ENCODE peak calls at places on chromosomes 13 and 19, in seven cellular contexts. U is H1, A is HCT116, B is GM12878, S is HepG2, D is K562, T is SK-N-SH. Q is an unnamed sample.

GRCh38 chr13:94112227-94112626 is 367.3 kb downstream of the DCT start:
- DNase-seq in U (no peak), A (no peak), B (no peak), S (peak), D (no peak), T (no peak), Q (no peak)

GRCh38 chr13:64725492-64725891 is 2504.6 kb downstream of the PCDH9 start:
- DNase-seq in U (no peak), A (no peak), B (no peak), S (peak), D (no peak), T (no peak), Q (no peak)

GRCh38 chr19:34155686-34156085 is 16.6 kb upstream of the LSM14A start:
- DNase-seq in U (no peak), A (no peak), B (no peak), S (no peak), D (no peak), T (no peak), Q (no peak)

GRCh38 chr19:2048959-2049740 is 1.9 kb downstream of the MKNK2 start:
- DNase-seq in U (no peak), A (no peak), B (no peak), S (no peak), D (no peak), T (no peak), Q (no peak)

GRCh38 chr13:106513608-106514007 is 21.9 kb downstream of the EFNB2 start:
- DNase-seq in U (no peak), A (no peak), B (no peak), S (no peak), D (no peak), T (no peak), Q (no peak)

GRCh38 chr13:84192125-84192524 is 309.9 kb upstream of the SLITRK1 start:
- DNase-seq in U (no peak), A (no peak), B (no peak), S (no peak), D (no peak), T (no peak), Q (peak)

GRCh38 chr19:33193864-33194362 is at the start of gene LRP3:
- DNase-seq in U (no peak), A (no peak), B (no peak), S (no peak), D (peak), T (peak), Q (peak)

GRCh38 chr13:100039740-100040139 is 49.2 kb upstream of the PCCA start:
- DNase-seq in U (no peak), A (no peak), B (no peak), S (peak), D (no peak), T (no peak), Q (no peak)

GRCh38 chr19:50266896-50267295 is 62.3 kb downstream of the KCNC3 start:
- DNase-seq in U (peak), A (peak), B (no peak), S (no peak), D (peak), T (peak), Q (peak)

GRCh38 chr19:18097993-18098890 is 664 bp downstream of the MAST3 start:
- DNase-seq in U (no peak), A (no peak), B (no peak), S (no peak), D (no peak), T (no peak), Q (no peak)

GRCh38 chr13:98909016-98909415 is 68.8 kb downstream of the DOCK9 start:
- DNase-seq in U (no peak), A (no peak), B (no peak), S (no peak), D (no peak), T (no peak), Q (no peak)

GRCh38 chr19:44608391-44608821 is 5.0 kb upstream of the IGSF23 start:
- DNase-seq in U (no peak), A (no peak), B (no peak), S (no peak), D (no peak), T (no peak), Q (peak)

GRCh38 chr13:59437902-59438301 is 725.8 kb downstream of the DIAPH3 start:
- DNase-seq in U (no peak), A (no peak), B (no peak), S (no peak), D (no peak), T (no peak), Q (peak)

GRCh38 chr13:59750860-59751259 is 412.9 kb downstream of the DIAPH3 start:
- DNase-seq in U (peak), A (no peak), B (no peak), S (no peak), D (no peak), T (peak), Q (no peak)

GRCh38 chr19:17125728-17126677 is 50.4 kb downstream of the MYO9B start:
- DNase-seq in U (no peak), A (no peak), B (peak), S (no peak), D (no peak), T (peak), Q (no peak)

GRCh38 chr13:42981853-42982252 is 10.2 kb downstream of the EPSTI1 start:
- DNase-seq in U (no peak), A (no peak), B (no peak), S (no peak), D (no peak), T (no peak), Q (no peak)

GRCh38 chr13:99123101-99124045 is 77.3 kb upstream of the UBAC2 start:
- DNase-seq in U (no peak), A (no peak), B (no peak), S (no peak), D (no peak), T (no peak), Q (no peak)

GRCh38 chr13:112693831-112694497 is 4.1 kb downstream of the ATP11A start:
- DNase-seq in U (no peak), A (no peak), B (no peak), S (no peak), D (no peak), T (no peak), Q (no peak)

GRCh38 chr19:48631254-48631653 is 5.9 kb downstream of the DBP start:
- DNase-seq in U (no peak), A (no peak), B (no peak), S (no peak), D (no peak), T (no peak), Q (no peak)

DNA sequence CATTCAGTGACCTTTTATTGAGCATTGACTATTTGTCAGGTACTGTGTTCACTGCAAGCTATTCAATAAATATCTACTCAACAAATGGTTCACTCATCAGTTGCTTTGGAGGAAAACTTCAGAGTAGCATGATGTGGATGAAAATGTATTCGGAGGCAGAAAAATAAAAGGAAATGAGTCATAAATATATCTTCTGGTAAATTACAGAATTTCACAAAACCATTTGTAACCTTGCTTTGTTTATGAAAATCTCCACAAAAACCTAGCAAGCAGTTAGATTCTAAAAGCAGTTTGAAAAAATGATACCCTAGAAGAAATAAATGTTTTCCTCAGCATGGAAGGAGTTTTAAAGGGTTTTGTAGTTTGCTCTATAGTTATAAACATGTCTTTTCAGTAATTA is 399.6 kb downstream of the LMO7 start:
- DNase-seq in U (no peak), A (no peak), B (no peak), S (no peak), D (no peak), T (no peak), Q (no peak)
- TF ChIP-seq JUND in U (no peak), A (no peak), B (no peak), S (no peak), D (no peak), T (no peak), Q (no peak)

GRCh38 chr19:15466851-15467733 is 2.7 kb upstream of the RASAL3 start:
- DNase-seq in U (no peak), A (no peak), B (peak), S (no peak), D (no peak), T (no peak), Q (peak)

GRCh38 chr19:15463865-15464371 is 426 bp downstream of the RASAL3 start:
- DNase-seq in U (no peak), A (no peak), B (no peak), S (no peak), D (no peak), T (no peak), Q (no peak)

GRCh38 chr19:15461694-15462093 is 2.6 kb downstream of the RASAL3 start:
- DNase-seq in U (no peak), A (no peak), B (no peak), S (no peak), D (no peak), T (no peak), Q (no peak)

GRCh38 chr19:15467734-15468214 is 3.4 kb upstream of the RASAL3 start:
- DNase-seq in U (no peak), A (no peak), B (no peak), S (no peak), D (no peak), T (no peak), Q (no peak)

DNA sequence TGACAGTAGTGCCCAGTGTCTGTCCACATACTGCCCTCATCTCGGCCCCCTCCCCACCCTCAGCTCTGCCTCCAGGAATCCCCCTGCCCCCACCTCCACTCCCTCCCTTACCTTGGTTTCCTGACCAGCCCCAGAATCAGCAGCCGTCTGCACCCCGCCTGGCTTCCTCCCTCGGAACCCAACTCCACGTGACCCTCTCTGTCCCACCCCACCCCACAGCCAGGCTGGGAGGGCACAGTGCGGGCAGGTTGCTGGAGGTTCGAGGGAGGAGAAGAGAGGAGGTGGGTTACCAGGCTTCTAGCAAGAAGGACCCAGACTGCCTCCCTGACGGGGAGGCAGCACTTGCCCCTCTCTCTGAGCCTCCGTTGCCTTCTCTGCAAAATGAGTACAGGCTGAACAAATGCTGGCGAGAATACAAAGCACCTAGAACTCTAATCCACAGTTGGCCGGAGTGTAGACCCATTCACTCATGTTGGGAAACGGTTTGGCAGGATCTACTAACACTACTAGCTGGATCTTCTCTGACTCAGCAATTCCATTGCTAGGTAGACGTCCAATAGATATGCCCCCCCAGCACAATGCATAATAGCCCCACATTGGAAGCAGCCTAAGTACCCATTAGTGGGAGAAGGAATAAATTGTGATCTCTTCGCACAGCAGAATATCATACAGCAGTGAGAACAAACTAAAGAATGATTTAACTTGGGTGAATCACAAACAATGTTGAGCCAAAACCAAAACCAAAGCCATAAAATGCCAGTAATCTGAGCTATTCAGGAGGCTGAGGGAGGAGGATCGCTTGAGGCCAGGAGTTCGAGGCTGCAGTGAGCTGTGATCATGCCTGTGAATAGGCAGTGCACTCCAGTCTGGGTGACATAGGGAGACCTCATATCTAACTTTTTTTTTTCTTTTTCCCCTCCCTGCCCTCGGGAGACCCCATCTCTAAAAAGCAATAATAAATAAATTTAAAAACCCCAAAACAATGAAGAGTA is at the start of gene RASAL3:
- DNase-seq in U (no peak), A (no peak), B (peak), S (no peak), D (no peak), T (no peak), Q (no peak)
- TF ChIP-seq JUND in U (no peak), A (no peak), B (no peak), S (no peak), D (no peak), T (no peak), Q (no peak)

GRCh38 chr19:13795595-13796300 is 505 bp downstream of the ZSWIM4 start:
- DNase-seq in U (no peak), A (no peak), B (no peak), S (no peak), D (peak), T (peak), Q (no peak)
- TF ChIP-seq JUND in U (no peak), A (no peak), B (no peak), S (no peak), D (no peak), T (no peak), Q (no peak)

GRCh38 chr13:50275392-50276063 is 260.3 kb downstream of the KCNRG start:
- DNase-seq in U (no peak), A (no peak), B (no peak), S (peak), D (no peak), T (no peak), Q (peak)
- TF ChIP-seq JUND in U (no peak), A (no peak), B (no peak), S (no peak), D (no peak), T (no peak), Q (no peak)

GRCh38 chr19:55598034-55598433 is 1.3 kb downstream of the FIZ1 start:
- DNase-seq in U (peak), A (no peak), B (no peak), S (no peak), D (no peak), T (peak), Q (no peak)
- TF ChIP-seq JUND in U (no peak), A (no peak), B (no peak), S (no peak), D (no peak), T (no peak), Q (no peak)

GRCh38 chr13:26541041-26541440 is 16.4 kb upstream of the WASF3 start:
- DNase-seq in U (no peak), A (no peak), B (no peak), S (no peak), D (no peak), T (no peak), Q (no peak)

GRCh38 chr13:26539738-26540292 is 17.7 kb upstream of the WASF3 start:
- DNase-seq in U (no peak), A (no peak), B (no peak), S (no peak), D (no peak), T (no peak), Q (no peak)

GRCh38 chr13:26540319-26540718 is 17.2 kb upstream of the WASF3 start:
- DNase-seq in U (no peak), A (no peak), B (no peak), S (no peak), D (no peak), T (peak), Q (no peak)

GRCh38 chr13:26541678-26542553 is 15.6 kb upstream of the WASF3 start:
- DNase-seq in U (no peak), A (no peak), B (no peak), S (no peak), D (no peak), T (no peak), Q (no peak)

DNA sequence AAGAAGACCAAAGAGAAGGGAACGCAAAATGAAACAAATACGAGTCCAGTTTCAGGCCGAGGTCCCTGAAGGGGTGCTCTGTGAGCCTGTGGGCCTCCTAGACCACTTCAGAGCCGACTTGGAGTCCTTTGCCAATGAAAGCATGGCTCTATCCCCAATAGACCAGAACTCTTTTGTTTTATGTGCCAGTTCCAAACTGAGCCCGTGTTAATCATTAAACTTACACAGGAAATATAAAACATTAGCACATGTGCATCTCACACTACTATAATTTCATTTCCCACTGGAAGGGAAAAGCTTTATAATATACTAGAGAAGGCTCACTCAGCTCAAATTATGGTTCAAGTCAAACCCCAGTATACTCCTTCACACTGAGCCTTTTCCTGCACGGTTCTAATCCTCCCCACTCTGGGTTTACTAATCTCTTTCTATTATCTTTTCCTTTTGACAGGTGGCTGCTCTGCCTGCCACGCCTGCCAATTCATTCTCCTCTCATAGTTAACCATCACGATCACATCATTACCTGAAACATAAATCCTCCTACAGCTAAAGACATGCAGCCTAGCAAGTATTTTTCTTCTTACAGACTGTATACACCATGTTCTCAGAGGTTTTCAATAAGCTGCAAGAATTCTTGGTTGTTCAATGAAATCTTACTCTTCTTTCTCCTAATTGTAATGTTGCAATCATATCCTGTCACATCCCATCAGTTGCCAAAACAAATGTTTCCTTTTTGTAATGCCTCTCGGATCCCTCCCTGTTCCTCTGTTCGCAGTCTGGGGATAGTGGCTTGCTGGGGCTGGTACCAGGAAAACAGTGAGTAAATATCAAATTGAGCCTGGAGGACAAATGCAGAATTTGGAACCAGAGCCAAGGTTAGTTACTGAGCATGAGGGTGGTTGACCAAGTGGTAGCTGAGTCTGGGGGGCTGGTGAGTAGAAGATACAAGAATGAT is 18.8 kb upstream of the WASF3 start:
- DNase-seq in U (no peak), A (no peak), B (no peak), S (no peak), D (no peak), T (no peak), Q (no peak)
- TF ChIP-seq JUND in U (no peak), A (no peak), B (no peak), S (no peak), D (no peak), T (no peak), Q (no peak)

GRCh38 chr19:10364644-10365043 is 15.7 kb downstream of the TYK2 start:
- DNase-seq in U (no peak), A (no peak), B (no peak), S (no peak), D (no peak), T (no peak), Q (no peak)

GRCh38 chr19:10362259-10362658 is 18.1 kb downstream of the TYK2 start:
- DNase-seq in U (peak), A (no peak), B (no peak), S (no peak), D (no peak), T (no peak), Q (no peak)

GRCh38 chr19:10363789-10364281 is 16.5 kb downstream of the TYK2 start:
- DNase-seq in U (no peak), A (no peak), B (no peak), S (no peak), D (no peak), T (no peak), Q (no peak)

GRCh38 chr19:10365518-10365917 is 14.9 kb downstream of the TYK2 start:
- DNase-seq in U (no peak), A (no peak), B (no peak), S (no peak), D (no peak), T (no peak), Q (no peak)

DNA sequence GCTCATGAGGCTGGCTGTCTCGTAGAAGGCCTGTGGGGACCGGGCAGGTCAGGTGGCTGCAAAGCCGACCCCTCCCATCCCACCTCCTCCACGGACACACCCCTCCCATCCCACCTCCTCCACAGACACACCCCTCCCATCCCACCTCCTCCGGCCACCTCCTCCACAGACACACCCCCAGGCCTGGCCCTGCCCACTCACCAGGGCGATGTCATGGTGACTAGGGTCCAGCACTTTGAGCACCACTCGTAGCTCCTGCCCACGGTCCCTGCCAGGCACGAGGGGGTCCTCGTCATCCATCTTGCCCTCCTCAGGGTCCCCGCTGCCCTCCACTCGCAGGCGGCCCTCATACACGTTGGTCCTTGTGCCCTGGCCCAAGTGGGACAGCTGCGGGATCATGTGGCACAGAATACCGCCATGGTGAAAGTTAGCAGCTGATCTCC is 18.8 kb downstream of the TYK2 start:
- DNase-seq in U (peak), A (no peak), B (no peak), S (no peak), D (peak), T (no peak), Q (no peak)
- TF ChIP-seq JUND in U (no peak), A (no peak), B (no peak), S (no peak), D (no peak), T (no peak), Q (no peak)

Q was measured in T47D.